ENCODE peak calls at places on chromosomes 12 and 14, in eight cellular contexts. X is tibial artery; T is NCI-H460; M is globus pallidus; A is amygdala; Y is stimulated activated CD4-positive, alpha-beta T cell treated with anti-CD3 and anti-CD28 coated beads, Interleukin-1b, Interleukin-23, amount 100 ng/mL, for 24 hours; O is Peyer's patch; I is activated CD4-positive, alpha-beta T cell treated with anti-CD3 and anti-CD28 coated beads, Interleukin-2, amount 10 ng/mL, durations not matched to agents 7 days and 5 days. N is an unnamed sample.

GRCh38 chr12:93618891-93619410 is 46.5 kb downstream of the SOCS2 start:
- DNase-seq in A (no peak), I (no peak), X (no peak), O (no peak), Y (no peak), T (no peak), M (no peak), N (no peak)

GRCh38 chr12:43914923-43915468 is 79.1 kb downstream of the TMEM117 start:
- DNase-seq in O (no peak), A (no peak), X (no peak), T (no peak), I (no peak), M (no peak), Y (no peak), N (no peak)

GRCh38 chr14:99679111-99679510 is 5.0 kb upstream of the CYP46A1 start:
- DNase-seq in A (no peak), O (no peak), T (no peak), Y (no peak), I (no peak), X (peak; percentile 53), M (no peak), N (no peak)

GRCh38 chr14:67622675-67623074 is 3.0 kb downstream of the ARG2 start:
- DNase-seq in M (peak; percentile 26), T (no peak), X (peak; percentile 69), A (peak; percentile 38), O (no peak), I (no peak), Y (no peak), N (no peak)

GRCh38 chr14:53148612-53149202 is 4.4 kb downstream of the DDHD1 start:
- DNase-seq in M (no peak), O (no peak), Y (no peak), T (no peak), X (no peak), A (no peak), I (peak; percentile 7), N (no peak)

GRCh38 chr12:67220065-67220464 is 49.1 kb upstream of the CAND1 start:
- DNase-seq in Y (no peak), X (no peak), O (no peak), A (no peak), T (peak; percentile 12), M (no peak), I (no peak), N (no peak)

GRCh38 chr12:106417926-106418910 is 60.7 kb downstream of the POLR3B start:
- DNase-seq in Y (no peak), M (no peak), A (no peak), O (no peak), T (peak; percentile 26), X (no peak), I (no peak), N (no peak)

GRCh38 chr14:66403183-66403582 is 83.0 kb upstream of the CCDC196 start:
- DNase-seq in A (no peak), X (no peak), M (no peak), T (peak; percentile 30), O (no peak), Y (no peak), I (no peak), N (no peak)

GRCh38 chr14:86798330-86798729 is 1194.7 kb downstream of the GALC start:
- DNase-seq in I (no peak), M (no peak), A (no peak), T (no peak), O (no peak), X (no peak), Y (no peak), N (no peak)

N was measured in esophagus squamous epithelium.